ENCODE peak calls at places on chromosomes 4 and X, in seven cellular contexts. One of them, this sample, is unnamed.

GRCh38 chrX:135740683-135741149 is 27.3 kb downstream of the CT45A3 start:
- DNase-seq in astrocyte: no peak
- DNase-seq in colonic mucosa: peak; percentile 23
- DNase-seq in neural progenitor cell: peak; percentile 5
- DNase-seq in H1: peak; percentile 37
- DNase-seq in PC-3: peak; percentile 54
- DNase-seq in fibroblast of lung: no peak
- DNase-seq in this sample: no peak

GRCh38 chr4:74578329-74578728 is 133.4 kb downstream of the AREG start:
- DNase-seq in PC-3: peak; percentile 27
- DNase-seq in H1: no peak
- DNase-seq in colonic mucosa: no peak
- DNase-seq in fibroblast of lung: no peak
- DNase-seq in neural progenitor cell: no peak
- DNase-seq in astrocyte: no peak
- DNase-seq in this sample: no peak

GRCh38 chr4:76147454-76148141 is 599 bp downstream of the NUP54 start:
- DNase-seq in H1: peak; percentile 96
- DNase-seq in astrocyte: peak; percentile 73
- DNase-seq in neural progenitor cell: peak; percentile 95
- DNase-seq in fibroblast of lung: peak; percentile 85
- DNase-seq in PC-3: peak; percentile 58
- DNase-seq in colonic mucosa: peak; percentile 73
- DNase-seq in this sample: peak; percentile 50

GRCh38 chr4:47122592-47123291 is 91.4 kb downstream of the GABRB1 start:
- DNase-seq in neural progenitor cell: peak; percentile 79
- DNase-seq in colonic mucosa: peak; percentile 68
- DNase-seq in fibroblast of lung: peak; percentile 70
- DNase-seq in astrocyte: peak; percentile 54
- DNase-seq in H1: peak; percentile 75
- DNase-seq in PC-3: peak; percentile 72
- DNase-seq in this sample: peak; percentile 51

GRCh38 chr4:26410385-26411293 is 79.6 kb downstream of the CCKAR start:
- DNase-seq in astrocyte: no peak
- DNase-seq in colonic mucosa: peak; percentile 49
- DNase-seq in PC-3: peak; percentile 76
- DNase-seq in neural progenitor cell: peak; percentile 50
- DNase-seq in H1: no peak
- DNase-seq in fibroblast of lung: peak; percentile 42
- DNase-seq in this sample: peak; percentile 24

GRCh38 chr4:81472249-81473085 is 760 bp upstream of the RASGEF1B start:
- DNase-seq in colonic mucosa: no peak
- DNase-seq in H1: no peak
- DNase-seq in neural progenitor cell: peak; percentile 60
- DNase-seq in astrocyte: peak; percentile 8
- DNase-seq in fibroblast of lung: no peak
- DNase-seq in PC-3: no peak
- DNase-seq in this sample: no peak

GRCh38 chrX:53084863-53085262 is 2.7 kb downstream of the TSPYL2 start:
- DNase-seq in PC-3: no peak
- DNase-seq in astrocyte: no peak
- DNase-seq in fibroblast of lung: no peak
- DNase-seq in neural progenitor cell: no peak
- DNase-seq in H1: no peak
- DNase-seq in colonic mucosa: no peak
- DNase-seq in this sample: no peak

GRCh38 chr4:138390286-138390685 is 148.1 kb upstream of the SLC7A11 start:
- DNase-seq in astrocyte: peak; percentile 20
- DNase-seq in fibroblast of lung: peak; percentile 41
- DNase-seq in H1: no peak
- DNase-seq in colonic mucosa: no peak
- DNase-seq in neural progenitor cell: no peak
- DNase-seq in PC-3: peak; percentile 55
- DNase-seq in this sample: no peak

GRCh38 chrX:16633754-16634153 is 16.2 kb upstream of the S100G start:
- DNase-seq in astrocyte: peak; percentile 31
- DNase-seq in neural progenitor cell: no peak
- DNase-seq in PC-3: peak; percentile 10
- DNase-seq in fibroblast of lung: peak; percentile 53
- DNase-seq in colonic mucosa: no peak
- DNase-seq in H1: no peak
- DNase-seq in this sample: peak; percentile 65

GRCh38 chrX:10576777-10577444 is 43.5 kb downstream of the MID1 start:
- DNase-seq in neural progenitor cell: no peak
- DNase-seq in H1: no peak
- DNase-seq in PC-3: no peak
- DNase-seq in fibroblast of lung: no peak
- DNase-seq in colonic mucosa: no peak
- DNase-seq in astrocyte: no peak
- DNase-seq in this sample: no peak

GRCh38 chr4:20809796-20810195 is 109.5 kb downstream of the PACRGL start:
- DNase-seq in fibroblast of lung: no peak
- DNase-seq in PC-3: peak; percentile 85
- DNase-seq in astrocyte: no peak
- DNase-seq in H1: no peak
- DNase-seq in neural progenitor cell: no peak
- DNase-seq in colonic mucosa: no peak
- DNase-seq in this sample: no peak

GRCh38 chr4:10164877-10165283 is 48.3 kb upstream of the WDR1 start:
- DNase-seq in neural progenitor cell: peak; percentile 69
- DNase-seq in PC-3: peak; percentile 43
- DNase-seq in H1: peak; percentile 77
- DNase-seq in astrocyte: no peak
- DNase-seq in colonic mucosa: peak; percentile 51
- DNase-seq in fibroblast of lung: peak; percentile 6
- DNase-seq in this sample: no peak

GRCh38 chrX:17710836-17711235 is 26.5 kb upstream of the SCML1 start:
- DNase-seq in astrocyte: peak; percentile 9
- DNase-seq in PC-3: no peak
- DNase-seq in fibroblast of lung: peak; percentile 15
- DNase-seq in H1: no peak
- DNase-seq in neural progenitor cell: no peak
- DNase-seq in colonic mucosa: no peak
- DNase-seq in this sample: no peak

GRCh38 chr4:89221175-89221867 is 86.3 kb downstream of the GPRIN3 start:
- DNase-seq in H1: no peak
- DNase-seq in PC-3: no peak
- DNase-seq in colonic mucosa: no peak
- DNase-seq in fibroblast of lung: no peak
- DNase-seq in astrocyte: no peak
- DNase-seq in neural progenitor cell: no peak
- DNase-seq in this sample: peak; percentile 10

GRCh38 chr4:150209140-150209829 is 131.0 kb downstream of the DCLK2 start:
- DNase-seq in neural progenitor cell: peak; percentile 58
- DNase-seq in fibroblast of lung: peak; percentile 62
- DNase-seq in colonic mucosa: peak; percentile 65
- DNase-seq in PC-3: peak; percentile 72
- DNase-seq in H1: peak; percentile 66
- DNase-seq in astrocyte: peak; percentile 43
- DNase-seq in this sample: no peak

GRCh38 chr4:86939737-86940141 is 4.9 kb downstream of the AFF1 start:
- DNase-seq in PC-3: no peak
- DNase-seq in colonic mucosa: no peak
- DNase-seq in neural progenitor cell: no peak
- DNase-seq in H1: no peak
- DNase-seq in astrocyte: peak; percentile 32
- DNase-seq in fibroblast of lung: peak; percentile 49
- DNase-seq in this sample: no peak

GRCh38 chr4:1202526-1203378 is 30.4 kb upstream of the SPON2 start:
- DNase-seq in colonic mucosa: peak; percentile 17
- DNase-seq in astrocyte: no peak
- DNase-seq in fibroblast of lung: no peak
- DNase-seq in PC-3: no peak
- DNase-seq in H1: no peak
- DNase-seq in neural progenitor cell: no peak
- DNase-seq in this sample: no peak

GRCh38 chr4:80097395-80098177 is 24.6 kb upstream of the ANTXR2 start:
- DNase-seq in astrocyte: peak; percentile 94
- DNase-seq in H1: no peak
- DNase-seq in PC-3: peak; percentile 88
- DNase-seq in neural progenitor cell: no peak
- DNase-seq in colonic mucosa: peak; percentile 33
- DNase-seq in fibroblast of lung: peak; percentile 94
- DNase-seq in this sample: no peak

GRCh38 chrX:95662200-95662599 is 1022.4 kb upstream of the DIAPH2 start:
- DNase-seq in H1: no peak
- DNase-seq in PC-3: no peak
- DNase-seq in colonic mucosa: no peak
- DNase-seq in fibroblast of lung: no peak
- DNase-seq in neural progenitor cell: no peak
- DNase-seq in astrocyte: no peak
- DNase-seq in this sample: no peak

GRCh38 chrX:155747520-155747919 is 133.6 kb upstream of the VAMP7 start:
- DNase-seq in astrocyte: no peak
- DNase-seq in PC-3: peak; percentile 54
- DNase-seq in H1: no peak
- DNase-seq in neural progenitor cell: no peak
- DNase-seq in colonic mucosa: peak; percentile 73
- DNase-seq in fibroblast of lung: no peak
- DNase-seq in this sample: no peak

GRCh38 chrX:65821721-65822496 is 154.5 kb downstream of the MSN start:
- DNase-seq in fibroblast of lung: no peak
- DNase-seq in neural progenitor cell: no peak
- DNase-seq in H1: no peak
- DNase-seq in colonic mucosa: peak; percentile 28
- DNase-seq in astrocyte: no peak
- DNase-seq in PC-3: no peak
- DNase-seq in this sample: no peak

GRCh38 chrX:2576793-2577192 is 76.0 kb upstream of the DHRSX start:
- DNase-seq in fibroblast of lung: peak; percentile 26
- DNase-seq in neural progenitor cell: no peak
- DNase-seq in colonic mucosa: no peak
- DNase-seq in astrocyte: no peak
- DNase-seq in H1: no peak
- DNase-seq in PC-3: peak; percentile 55
- DNase-seq in this sample: no peak

GRCh38 chrX:44483965-44484606 is 58.6 kb downstream of the FUNDC1 start:
- DNase-seq in colonic mucosa: no peak
- DNase-seq in fibroblast of lung: peak; percentile 20
- DNase-seq in PC-3: peak; percentile 70
- DNase-seq in neural progenitor cell: no peak
- DNase-seq in H1: no peak
- DNase-seq in astrocyte: peak; percentile 2
- DNase-seq in this sample: no peak

GRCh38 chr4:15675363-15675762 is 6.3 kb upstream of the FAM200B start:
- DNase-seq in neural progenitor cell: no peak
- DNase-seq in colonic mucosa: no peak
- DNase-seq in PC-3: no peak
- DNase-seq in astrocyte: no peak
- DNase-seq in H1: no peak
- DNase-seq in fibroblast of lung: no peak
- DNase-seq in this sample: no peak

GRCh38 chr4:15676899-15677298 is 4.7 kb upstream of the FAM200B start:
- DNase-seq in neural progenitor cell: no peak
- DNase-seq in colonic mucosa: no peak
- DNase-seq in H1: no peak
- DNase-seq in fibroblast of lung: no peak
- DNase-seq in PC-3: no peak
- DNase-seq in astrocyte: no peak
- DNase-seq in this sample: no peak

GRCh38 chr4:15674926-15675325 is 6.7 kb upstream of the FAM200B start:
- DNase-seq in fibroblast of lung: no peak
- DNase-seq in PC-3: no peak
- DNase-seq in astrocyte: no peak
- DNase-seq in H1: no peak
- DNase-seq in neural progenitor cell: no peak
- DNase-seq in colonic mucosa: no peak
- DNase-seq in this sample: no peak

GRCh38 chr4:15677507-15677988 is 4.1 kb upstream of the FAM200B start:
- DNase-seq in astrocyte: peak; percentile 71
- DNase-seq in colonic mucosa: peak; percentile 68
- DNase-seq in H1: no peak
- DNase-seq in neural progenitor cell: no peak
- DNase-seq in PC-3: peak; percentile 94
- DNase-seq in fibroblast of lung: peak; percentile 74
- DNase-seq in this sample: no peak

GRCh38 chr4:15676039-15676438 is 5.6 kb upstream of the FAM200B start:
- DNase-seq in H1: no peak
- DNase-seq in astrocyte: no peak
- DNase-seq in colonic mucosa: no peak
- DNase-seq in neural progenitor cell: no peak
- DNase-seq in fibroblast of lung: no peak
- DNase-seq in PC-3: no peak
- DNase-seq in this sample: no peak
- H3K4me3 ChIP-seq in H1: no peak overlapping the region
- H3K4me3 ChIP-seq in astrocyte: no peak overlapping the region
- H3K4me3 ChIP-seq in colonic mucosa: no peak overlapping the region
- H3K4me3 ChIP-seq in neural progenitor cell: no peak overlapping the region
- H3K4me3 ChIP-seq in fibroblast of lung: no peak overlapping the region
- H3K4me3 ChIP-seq in PC-3: no peak overlapping the region
- H3K4me3 ChIP-seq in this sample: no peak overlapping the region

DNA sequence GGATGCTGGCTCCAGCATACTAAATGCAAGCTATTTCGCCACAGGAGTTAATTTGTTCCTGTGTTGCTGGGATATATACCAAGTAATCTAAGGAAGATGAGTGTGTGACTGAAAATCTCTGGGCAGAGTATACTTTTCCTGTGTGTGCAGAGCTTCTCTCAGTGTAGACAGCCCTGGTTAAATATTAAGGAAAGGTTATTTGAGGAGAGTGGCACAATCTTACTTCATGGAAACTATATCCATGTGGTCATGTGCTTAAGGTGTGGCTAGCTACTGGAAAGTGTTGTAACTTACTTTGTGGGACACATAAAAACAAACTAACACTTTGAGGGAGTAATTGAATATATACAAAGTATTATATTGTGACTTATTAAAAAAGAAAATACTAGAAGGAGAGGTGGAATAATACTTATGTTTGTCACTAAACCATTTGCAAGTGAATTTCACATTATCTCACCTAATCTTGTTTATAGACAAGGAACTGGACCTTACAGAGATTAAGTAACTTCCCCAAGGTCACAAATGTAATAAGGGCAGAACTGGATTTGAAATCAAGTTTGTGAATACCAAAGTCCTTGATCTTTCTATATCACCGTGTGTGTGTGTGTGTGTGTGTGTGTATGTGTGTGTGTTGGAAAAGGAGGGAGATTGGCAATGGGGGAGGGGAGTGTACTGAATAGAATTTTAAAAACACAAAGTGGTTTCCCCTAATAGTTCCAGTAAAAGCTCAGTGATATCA is 408.2 kb upstream of the NR3C2 start:
- DNase-seq in colonic mucosa: peak; percentile 55
- DNase-seq in fibroblast of lung: no peak
- DNase-seq in PC-3: no peak
- DNase-seq in neural progenitor cell: no peak
- DNase-seq in H1: no peak
- DNase-seq in astrocyte: no peak
- DNase-seq in this sample: no peak
- H3K27ac ChIP-seq in colonic mucosa: peak overlapping the region; percentile 82
- H3K27ac ChIP-seq in fibroblast of lung: no peak overlapping the region
- H3K27ac ChIP-seq in PC-3: no peak overlapping the region
- H3K27ac ChIP-seq in neural progenitor cell: no peak overlapping the region
- H3K27ac ChIP-seq in H1: no peak overlapping the region
- H3K27ac ChIP-seq in astrocyte: no peak overlapping the region
- H3K27ac ChIP-seq in this sample: no peak overlapping the region

GRCh38 chr4:123994917-123995316 is 598.3 kb downstream of the SPRY1 start:
- DNase-seq in H1: no peak
- DNase-seq in colonic mucosa: no peak
- DNase-seq in astrocyte: no peak
- DNase-seq in neural progenitor cell: no peak
- DNase-seq in fibroblast of lung: peak; percentile 9
- DNase-seq in PC-3: peak; percentile 26
- DNase-seq in this sample: no peak
- H3K9ac ChIP-seq in H1: no peak overlapping the region
- H3K9ac ChIP-seq in colonic mucosa: no peak overlapping the region
- H3K9ac ChIP-seq in astrocyte: no peak overlapping the region
- H3K9ac ChIP-seq in neural progenitor cell: no peak overlapping the region
- H3K9ac ChIP-seq in fibroblast of lung: no peak overlapping the region
- H3K9ac ChIP-seq in PC-3: no peak overlapping the region
- H3K9ac ChIP-seq in this sample: no peak overlapping the region

GRCh38 chr4:119750048-119750447 is 121.4 kb upstream of the PDE5A start:
- DNase-seq in H1: no peak
- DNase-seq in PC-3: no peak
- DNase-seq in neural progenitor cell: no peak
- DNase-seq in fibroblast of lung: no peak
- DNase-seq in astrocyte: no peak
- DNase-seq in colonic mucosa: no peak
- DNase-seq in this sample: no peak
- H3K4me3 ChIP-seq in H1: no peak overlapping the region
- H3K4me3 ChIP-seq in PC-3: no peak overlapping the region
- H3K4me3 ChIP-seq in neural progenitor cell: no peak overlapping the region
- H3K4me3 ChIP-seq in fibroblast of lung: no peak overlapping the region
- H3K4me3 ChIP-seq in astrocyte: no peak overlapping the region
- H3K4me3 ChIP-seq in colonic mucosa: no peak overlapping the region
- H3K4me3 ChIP-seq in this sample: no peak overlapping the region

This sample was measured in SK-N-MC.